ENCODE peak calls at places on chromosomes 6 and 20, in five cellular contexts. B is Peyer's patch, C is adrenal gland, M is esophagus muscularis mucosa, V is body of pancreas. F is an unnamed sample.

GRCh38 chr6:14282326-14282725 is 164.8 kb downstream of the CD83 start:
- DNase-seq in B (no peak), C (no peak), M (peak; percentile 70), V (no peak), F (no peak)

GRCh38 chr6:163001341-163001740 is 273.6 kb downstream of the PACRG start:
- DNase-seq in B (no peak), C (no peak), M (no peak), V (no peak), F (no peak)

GRCh38 chr20:50213531-50214106 is 23.0 kb downstream of the CEBPB start:
- DNase-seq in B (no peak), C (no peak), M (no peak), V (no peak), F (no peak)

GRCh38 chr6:125363010-125363359 is 61.2 kb upstream of the HDDC2 start:
- DNase-seq in B (no peak), C (no peak), M (no peak), V (no peak), F (no peak)

GRCh38 chr6:73969982-73970960 is 274.3 kb downstream of the CD109 start:
- DNase-seq in B (no peak), C (peak; percentile 12), M (no peak), V (no peak), F (no peak)

GRCh38 chr6:27507041-27507956 is 34.4 kb upstream of the ZNF184 start:
- DNase-seq in B (no peak), C (no peak), M (no peak), V (no peak), F (no peak)

GRCh38 chr20:51021067-51022025 is 1.6 kb downstream of the KCNG1 start:
- DNase-seq in B (no peak), C (no peak), M (no peak), V (no peak), F (no peak)

GRCh38 chr6:78460711-78461110 is 406.6 kb upstream of the IRAK1BP1 start:
- DNase-seq in B (no peak), C (no peak), M (no peak), V (no peak), F (no peak)

GRCh38 chr6:43887906-43888683 is 118.1 kb downstream of the VEGFA start:
- DNase-seq in B (no peak), C (no peak), M (no peak), V (peak; percentile 31), F (no peak)

GRCh38 chr20:64101731-64102621 is 5.4 kb downstream of the NPBWR2 start:
- DNase-seq in B (peak; percentile 77), C (peak; percentile 42), M (no peak), V (peak; percentile 65), F (no peak)

GRCh38 chr6:136719280-136720044 is 72.8 kb downstream of the MAP3K5 start:
- DNase-seq in B (no peak), C (no peak), M (no peak), V (no peak), F (no peak)

GRCh38 chr6:134551245-134551960 is 233.5 kb upstream of the SGK1 start:
- DNase-seq in B (no peak), C (peak; percentile 16), M (no peak), V (no peak), F (no peak)

GRCh38 chr6:79467716-79468115 is 69.5 kb downstream of the LCA5 start:
- DNase-seq in B (no peak), C (no peak), M (no peak), V (no peak), F (no peak)

GRCh38 chr6:33872761-33873160 is 69.0 kb upstream of the MLN start:
- DNase-seq in B (no peak), C (no peak), M (no peak), V (no peak), F (no peak)

GRCh38 chr20:32902456-32903420 is 44.0 kb downstream of the EFCAB8 start:
- DNase-seq in B (peak; percentile 72), C (peak; percentile 69), M (no peak), V (peak; percentile 64), F (no peak)

GRCh38 chr6:40472354-40472753 is 114.8 kb downstream of the LRFN2 start:
- DNase-seq in B (no peak), C (peak; percentile 29), M (no peak), V (no peak), F (no peak)

GRCh38 chr6:147381734-147382133 is 126.8 kb upstream of the SAMD5 start:
- DNase-seq in B (no peak), C (no peak), M (no peak), V (no peak), F (no peak)

GRCh38 chr6:166604911-166605310 is 18.4 kb upstream of the RAMACL start:
- DNase-seq in B (no peak), C (no peak), M (no peak), V (no peak), F (peak; percentile 32)

GRCh38 chr6:71373943-71374342 is 85.3 kb downstream of the OGFRL1 start:
- DNase-seq in B (no peak), C (no peak), M (no peak), V (no peak), F (no peak)
- TF ChIP-seq POLR2A in B (no peak), C (no peak), M (no peak), V (no peak), F (no peak)

GRCh38 chr6:144215932-144216667 is 65.8 kb downstream of the STX11 start:
- DNase-seq in B (peak; percentile 96), C (peak; percentile 94), M (peak; percentile 100), V (peak; percentile 96), F (peak; percentile 99)
- TF ChIP-seq POLR2A in B (peak; percentile 46), C (peak; percentile 26), M (no peak), V (peak; percentile 58), F (no peak)

DNA sequence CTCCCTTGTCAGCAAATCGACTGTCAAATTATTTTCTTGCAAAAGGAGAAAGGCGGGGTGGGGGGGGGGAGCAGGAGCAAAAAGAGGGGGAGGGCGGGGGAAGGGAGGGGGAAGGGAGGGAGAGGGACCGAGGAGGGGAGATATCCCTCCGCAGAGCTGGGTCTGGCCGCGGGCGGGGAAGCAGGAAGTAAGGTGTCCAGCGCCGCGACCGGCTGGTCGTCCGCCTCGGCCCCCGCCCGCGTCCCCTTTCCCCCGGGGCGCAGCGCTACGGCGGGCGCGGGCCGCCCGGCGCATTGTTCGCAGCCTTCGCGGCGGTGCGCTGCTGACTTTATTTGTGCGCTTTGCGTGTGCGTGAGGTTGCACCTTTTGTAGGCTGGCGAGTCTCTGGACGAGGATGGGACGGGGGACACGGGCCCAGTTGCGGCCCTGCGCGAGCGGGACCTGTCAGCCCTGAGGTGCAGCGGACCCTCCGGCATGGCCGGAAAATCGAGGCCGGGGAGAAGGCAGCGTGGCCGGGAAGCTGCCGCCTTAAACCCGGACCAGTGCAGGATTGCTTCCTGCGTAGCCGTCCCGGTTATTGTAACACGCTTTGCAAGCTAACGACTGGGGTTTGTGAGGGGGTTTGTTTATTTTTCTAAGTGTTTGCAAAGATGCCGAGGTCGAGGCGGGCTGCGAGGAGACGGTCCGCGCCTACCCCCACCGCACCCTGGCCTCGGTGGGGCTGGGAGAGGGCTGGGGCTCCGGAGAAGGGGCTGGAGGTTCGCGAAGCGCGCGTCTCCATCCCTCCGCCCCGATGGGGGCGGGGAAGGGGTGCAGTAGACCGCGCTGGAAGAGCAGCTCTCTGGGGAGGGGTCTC is 673 bp upstream of the TRERF1 start:
- DNase-seq in B (peak; percentile 86), C (peak; percentile 74), M (peak; percentile 93), V (peak; percentile 77), F (peak; percentile 95)
- TF ChIP-seq POLR2A in B (peak; percentile 35), C (peak; percentile 43), M (no peak), V (peak; percentile 55), F (no peak)

DNA sequence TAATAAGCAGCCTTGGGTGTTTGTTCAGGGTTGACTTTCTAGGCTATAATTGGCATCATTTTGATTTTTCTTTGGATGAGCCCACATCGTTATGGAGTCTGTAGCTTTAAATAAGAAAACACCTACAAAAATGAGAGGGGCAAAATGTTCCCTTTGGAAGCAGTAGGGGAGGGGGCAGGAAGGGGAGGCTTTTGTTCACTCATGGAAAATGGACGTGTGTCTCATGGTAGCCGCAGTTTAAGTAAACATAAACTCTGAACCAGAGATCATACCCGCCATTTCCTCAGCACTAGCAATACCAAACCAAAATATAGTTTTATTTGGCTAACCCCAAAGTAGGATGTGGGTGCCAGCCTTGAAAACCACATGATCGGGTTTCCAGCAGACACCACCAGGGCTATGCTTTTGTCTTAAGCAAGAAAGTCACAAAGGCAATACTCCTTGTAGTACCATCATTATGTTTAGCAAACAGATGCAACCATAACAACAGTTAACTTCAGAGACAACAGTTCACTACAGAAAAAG is 572.5 kb upstream of the JAG1 start:
- DNase-seq in B (no peak), C (no peak), M (no peak), V (no peak), F (no peak)
- TF ChIP-seq POLR2A in B (no peak), C (no peak), M (no peak), V (no peak), F (no peak)

GRCh38 chr20:43681991-43682410 is 15.1 kb downstream of the MYBL2 start:
- DNase-seq in B (peak; percentile 91), C (no peak), M (no peak), V (peak; percentile 47), F (no peak)
- TF ChIP-seq POLR2A in B (no peak), C (no peak), M (no peak), V (no peak), F (no peak)

GRCh38 chr20:25040438-25040831 is 17.5 kb downstream of the ACSS1 start:
- DNase-seq in B (no peak), C (peak; percentile 23), M (no peak), V (peak; percentile 65), F (peak; percentile 70)
- TF ChIP-seq POLR2A in B (no peak), C (no peak), M (no peak), V (no peak), F (no peak)

GRCh38 chr6:12294851-12295536 is 4.8 kb downstream of the EDN1 start:
- DNase-seq in B (no peak), C (no peak), M (no peak), V (no peak), F (no peak)
- TF ChIP-seq POLR2A in B (no peak), C (no peak), M (no peak), V (no peak), F (no peak)

GRCh38 chr6:21587182-21587924 is 6.2 kb upstream of the SOX4 start:
- DNase-seq in B (peak; percentile 69), C (peak; percentile 46), M (no peak), V (peak; percentile 77), F (peak; percentile 93)
- TF ChIP-seq POLR2A in B (peak; percentile 15), C (no peak), M (no peak), V (peak; percentile 82), F (no peak)

GRCh38 chr6:24719125-24719931 is at the start of gene C6orf62:
- DNase-seq in B (peak; percentile 61), C (peak; percentile 44), M (no peak), V (peak; percentile 48), F (peak; percentile 33)
- TF ChIP-seq POLR2A in B (no peak), C (no peak), M (no peak), V (peak; percentile 39), F (no peak)